ENCODE peak calls at places on chromosomes 1 and 21, in nine cellular contexts. G, Y, Q, W, O, X, L, R and D are unnamed samples.

GRCh38 chr1:205983925-205984725 is 19.1 kb downstream of the RAB7B start:
- DNase-seq in W (no peak), L (no peak), Y (peak; percentile 80), Q (peak; percentile 65), G (peak; percentile 63), R (peak; percentile 70), X (peak; percentile 16), O (no peak), D (no peak)

GRCh38 chr1:43956234-43956633 is 9.5 kb downstream of the IPO13 start:
- DNase-seq in Q (no peak), R (no peak), X (no peak), Y (no peak), O (no peak), L (no peak), W (no peak), G (no peak), D (no peak)

GRCh38 chr1:246372502-246372901 is 134.6 kb downstream of the SMYD3 start:
- DNase-seq in L (no peak), O (no peak), R (no peak), Q (no peak), Y (no peak), G (no peak), X (no peak), W (no peak), D (no peak)

GRCh38 chr1:156385534-156386031 is 16.6 kb downstream of the RHBG start:
- DNase-seq in X (peak; percentile 33), W (peak; percentile 35), R (peak; percentile 69), Q (peak; percentile 83), O (peak; percentile 56), G (peak; percentile 64), Y (no peak), L (no peak), D (peak; percentile 21)

GRCh38 chr1:99003911-99004269 is 771 bp downstream of the PLPPR5 start:
- DNase-seq in Y (no peak), R (no peak), L (no peak), O (no peak), W (no peak), X (no peak), Q (peak; percentile 55), G (no peak), D (no peak)

GRCh38 chr1:116710326-116711060 is 43.0 kb upstream of the IGSF3 start:
- DNase-seq in O (no peak), L (peak; percentile 65), Y (no peak), X (no peak), R (peak; percentile 11), G (no peak), Q (no peak), W (no peak), D (no peak)

GRCh38 chr21:28714795-28715464 is 277.7 kb downstream of the LTN1 start:
- DNase-seq in W (peak; percentile 32), O (no peak), X (peak; percentile 46), Q (no peak), R (peak; percentile 59), L (no peak), G (peak; percentile 83), Y (no peak), D (peak; percentile 76)

GRCh38 chr1:167697667-167698141 is 24.1 kb upstream of the MPZL1 start:
- DNase-seq in G (no peak), L (no peak), W (no peak), O (no peak), X (no peak), Q (no peak), Y (peak; percentile 85), R (no peak), D (no peak)

GRCh38 chr1:117201808-117202207 is 8.9 kb downstream of the VTCN1 start:
- DNase-seq in W (no peak), L (no peak), Q (no peak), Y (no peak), O (no peak), X (no peak), R (no peak), G (no peak), D (no peak)

GRCh38 chr1:244970236-244970652 is 105.9 kb upstream of the HNRNPU start:
- DNase-seq in L (peak; percentile 87), X (peak; percentile 20), Q (peak; percentile 88), R (peak; percentile 67), G (peak; percentile 73), Y (peak; percentile 92), W (peak; percentile 42), O (no peak), D (no peak)

GRCh38 chr1:156677616-156678596 is 699 bp upstream of the NES start:
- DNase-seq in O (peak; percentile 84), Q (no peak), X (no peak), R (peak; percentile 92), W (no peak), G (peak; percentile 84), Y (peak; percentile 83), L (no peak), D (peak; percentile 56)

GRCh38 chr1:118158918-118159317 is 26.1 kb downstream of the SPAG17 start:
- DNase-seq in R (peak; percentile 82), X (peak; percentile 36), L (no peak), Y (no peak), O (no peak), Q (no peak), G (peak; percentile 80), W (no peak), D (peak; percentile 57)

GRCh38 chr1:2320760-2321159 is 70.6 kb downstream of the MORN1 start:
- DNase-seq in X (no peak), Q (no peak), W (no peak), L (no peak), G (no peak), Y (no peak), R (no peak), O (no peak), D (no peak)

GRCh38 chr1:2322065-2322571 is 69.2 kb downstream of the MORN1 start:
- DNase-seq in O (peak; percentile 82), Y (peak; percentile 87), G (peak; percentile 65), W (no peak), L (no peak), Q (no peak), R (peak; percentile 90), X (peak; percentile 56), D (peak; percentile 67)

GRCh38 chr1:2321258-2321657 is 70.1 kb downstream of the MORN1 start:
- DNase-seq in X (no peak), R (no peak), L (no peak), O (no peak), Y (no peak), Q (no peak), G (no peak), W (no peak), D (no peak)

GRCh38 chr1:2323575-2323974 is 67.8 kb downstream of the MORN1 start:
- DNase-seq in X (no peak), L (no peak), W (no peak), G (no peak), Q (no peak), R (no peak), O (no peak), Y (no peak), D (no peak)

GRCh38 chr1:2322593-2323295 is 68.6 kb downstream of the MORN1 start:
- DNase-seq in G (no peak), Y (no peak), X (no peak), Q (no peak), W (no peak), O (peak; percentile 47), L (no peak), R (no peak), D (no peak)
- H3K4me3 ChIP-seq in G (no peak overlapping the region), Y (no peak overlapping the region), X (no peak overlapping the region), Q (no peak overlapping the region), W (no peak overlapping the region), O (no peak overlapping the region), L (peak overlapping the region; percentile 17), R (no peak overlapping the region), D (no peak overlapping the region)

GRCh38 chr1:201834621-201835020 is 5.7 kb downstream of the IPO9 start:
- DNase-seq in R (no peak), Q (no peak), Y (no peak), X (no peak), L (no peak), W (no peak), O (no peak), G (no peak), D (no peak)

GRCh38 chr1:201828451-201828819 is 522 bp upstream of the IPO9 start:
- DNase-seq in X (no peak), O (no peak), Y (no peak), R (no peak), L (no peak), W (no peak), Q (no peak), G (no peak), D (no peak)

GRCh38 chr1:201828820-201829774 is at the start of gene IPO9:
- DNase-seq in R (peak; percentile 94), X (peak; percentile 85), O (peak; percentile 95), W (peak; percentile 84), L (no peak), Y (peak; percentile 96), G (peak; percentile 91), Q (peak; percentile 99), D (peak; percentile 61)

GRCh38 chr1:201827321-201828281 is 1.4 kb upstream of the IPO9 start:
- DNase-seq in W (no peak), L (no peak), R (peak; percentile 47), G (peak; percentile 33), O (no peak), Y (no peak), Q (no peak), X (no peak), D (no peak)

GRCh38 chr1:201831371-201831770 is 2.4 kb downstream of the IPO9 start:
- DNase-seq in O (no peak), X (no peak), R (no peak), Y (no peak), W (no peak), G (no peak), L (no peak), Q (no peak), D (no peak)
- H3K4me3 ChIP-seq in O (no peak overlapping the region), X (no peak overlapping the region), R (no peak overlapping the region), Y (no peak overlapping the region), W (peak overlapping the region; percentile 7), G (no peak overlapping the region), L (no peak overlapping the region), Q (no peak overlapping the region), D (no peak overlapping the region)

DNA sequence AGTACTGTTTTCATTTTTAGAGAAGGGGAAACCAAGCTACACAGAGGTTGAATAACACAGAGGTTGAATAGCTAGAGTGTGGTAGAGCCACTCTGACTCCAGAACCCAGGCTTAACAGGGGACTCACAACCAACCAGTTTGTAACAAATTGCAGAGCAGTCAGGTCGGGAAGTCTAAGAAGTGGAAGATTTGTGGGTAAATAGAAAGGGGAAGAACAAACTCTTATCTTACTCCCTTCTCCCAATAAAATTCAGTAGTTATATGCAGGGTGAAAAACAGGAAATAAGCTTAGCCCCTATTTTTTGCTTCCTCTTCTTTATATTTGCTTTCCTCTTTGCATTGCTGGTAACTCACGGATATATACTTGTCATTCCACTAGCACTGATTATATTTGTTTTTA is 23.2 kb downstream of the CDC42 start:
- DNase-seq in G (no peak), Q (no peak), Y (no peak), L (no peak), W (no peak), R (no peak), X (no peak), O (no peak), D (no peak)
- H3K4me3 ChIP-seq in G (no peak overlapping the region), Q (no peak overlapping the region), Y (no peak overlapping the region), L (no peak overlapping the region), W (no peak overlapping the region), R (no peak overlapping the region), X (no peak overlapping the region), O (no peak overlapping the region), D (no peak overlapping the region)

DNA sequence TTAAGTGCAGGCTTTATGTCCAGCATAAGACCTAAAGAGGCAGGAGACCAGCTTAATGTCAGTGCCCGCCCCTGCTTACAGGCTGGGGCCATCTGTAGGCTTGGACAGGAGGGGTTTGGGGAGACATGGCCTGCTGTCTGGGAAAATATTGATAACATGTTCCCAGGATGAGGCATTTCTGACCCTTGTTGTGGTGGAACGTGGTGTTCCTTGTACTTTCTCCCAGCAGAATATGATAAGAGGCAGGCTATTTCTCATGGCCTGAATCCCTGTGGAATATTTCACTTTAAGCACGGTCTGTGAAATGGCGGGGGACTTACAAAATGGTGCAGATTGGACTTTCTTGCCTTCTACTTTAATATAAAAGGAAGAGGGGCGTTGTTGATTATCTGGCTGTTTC is 41.9 kb upstream of the PLA2G5 start:
- DNase-seq in R (no peak), G (no peak), W (no peak), X (no peak), O (no peak), Y (peak; percentile 57), Q (no peak), L (no peak), D (no peak)
- H3K4me3 ChIP-seq in R (no peak overlapping the region), G (no peak overlapping the region), W (no peak overlapping the region), X (no peak overlapping the region), O (no peak overlapping the region), Y (no peak overlapping the region), Q (no peak overlapping the region), L (no peak overlapping the region), D (no peak overlapping the region)